ENCODE peak calls at places on chromosome 22, in six cellular contexts. G is PC-3, L is SK-N-SH, S is GM23248, E is HCT116, B is GM23338. H is an unnamed sample. For H3K4me1, the result is how much of the 10 kb centered on the place peaks cover.

GRCh38 chr22:30290679-30291333 is 1.5 kb upstream of the CASTOR1 start:
- DNase-seq in G (peak), L (peak), S (peak), E (no peak), B (peak), H (peak)

GRCh38 chr22:42959472-42960145 is 55.3 kb downstream of the PACSIN2 start:
- DNase-seq in G (no peak), L (peak), S (peak), E (no peak), B (peak), H (peak)

GRCh38 chr22:41688365-41689211 is at the start of gene SNU13:
- DNase-seq in G (peak), L (peak), S (peak), E (peak), B (peak), H (peak)

GRCh38 chr22:29311468-29312217 is 3.9 kb downstream of the RASL10A start:
- DNase-seq in G (no peak), L (peak), S (peak), E (no peak), B (no peak), H (no peak)

GRCh38 chr22:49331223-49331815 is 496.4 kb downstream of the BRD1 start:
- DNase-seq in G (no peak), L (no peak), S (no peak), E (no peak), B (no peak), H (no peak)

GRCh38 chr22:39959640-39960447 is at the start of gene TMA7B:
- DNase-seq in G (peak), L (peak), S (peak), E (no peak), B (peak), H (peak)

GRCh38 chr22:39135092-39135896 is 17.2 kb downstream of the CBX7 start:
- DNase-seq in G (peak), L (peak), S (peak), E (peak), B (peak), H (peak)

GRCh38 chr22:41367680-41368542 is 13.8 kb upstream of the TEF start:
- DNase-seq in G (no peak), L (no peak), S (peak), E (no peak), B (peak), H (peak)

GRCh38 chr22:18954333-18954732 is 18.2 kb upstream of the PRODH start:
- DNase-seq in G (peak), L (peak), S (peak), E (no peak), B (peak), H (peak)

GRCh38 chr22:47929073-47929472 is 1166.6 kb downstream of the TBC1D22A start:
- DNase-seq in G (no peak), L (no peak), S (no peak), E (no peak), B (no peak), H (no peak)

GRCh38 chr22:30507670-30508069 is 2.2 kb upstream of the SEC14L4 start:
- DNase-seq in G (no peak), L (no peak), S (no peak), E (no peak), B (no peak), H (no peak)

GRCh38 chr22:35611200-35611890 is 5.8 kb downstream of the MB start:
- DNase-seq in G (no peak), L (no peak), S (no peak), E (no peak), B (no peak), H (no peak)

GRCh38 chr22:41408665-41409064 is 26.9 kb downstream of the TEF start:
- DNase-seq in G (no peak), L (no peak), S (no peak), E (no peak), B (no peak), H (no peak)

GRCh38 chr22:37072673-37073072 is 21.1 kb downstream of the KCTD17 start:
- DNase-seq in G (no peak), L (no peak), S (no peak), E (no peak), B (no peak), H (no peak)

GRCh38 chr22:41286639-41287091 is 678 bp upstream of the RANGAP1 start:
- DNase-seq in G (no peak), L (peak), S (peak), E (no peak), B (no peak), H (peak)

GRCh38 chr22:31346733-31347250 is 646 bp upstream of the PATZ1 start:
- DNase-seq in G (peak), L (peak), S (peak), E (no peak), B (peak), H (peak)

GRCh38 chr22:31951201-31952093 is 7.1 kb downstream of the YWHAH start:
- DNase-seq in G (peak), L (no peak), S (peak), E (no peak), B (no peak), H (no peak)

GRCh38 chr22:42719133-42719532 is 1.5 kb downstream of the A4GALT start:
- DNase-seq in G (no peak), L (no peak), S (peak), E (no peak), B (peak), H (no peak)

GRCh38 chr22:46622081-46622521 is 1.9 kb downstream of the GRAMD4 start:
- DNase-seq in G (no peak), L (peak), S (no peak), E (no peak), B (no peak), H (no peak)

GRCh38 chr22:25875461-25875860 is 133.5 kb downstream of the MYO18B start:
- DNase-seq in G (no peak), L (no peak), S (no peak), E (no peak), B (no peak), H (no peak)

GRCh38 chr22:45997077-45997774 is 20.3 kb upstream of the WNT7B start:
- DNase-seq in G (peak), L (no peak), S (peak), E (no peak), B (peak), H (peak)

GRCh38 chr22:39243443-39244072 is 1.2 kb downstream of the PDGFB start:
- DNase-seq in G (peak), L (no peak), S (no peak), E (no peak), B (peak), H (peak)

GRCh38 chr22:44678245-44678979 is 23.6 kb upstream of the PRR5 start:
- DNase-seq in G (no peak), L (no peak), S (no peak), E (no peak), B (no peak), H (no peak)

GRCh38 chr22:25282671-25283561 is 63.5 kb downstream of the CRYBB2 start:
- DNase-seq in G (no peak), L (peak), S (no peak), E (no peak), B (peak), H (peak)

GRCh38 chr22:37630839-37631435 is 8.5 kb upstream of the SH3BP1 start:
- DNase-seq in G (no peak), L (no peak), S (no peak), E (no peak), B (no peak), H (peak)

GRCh38 chr22:39291501-39291900 is 27.9 kb downstream of the RPL3 start:
- DNase-seq in G (no peak), L (no peak), S (no peak), E (no peak), B (no peak), H (no peak)

GRCh38 chr22:50734986-50735738 is 2.8 kb upstream of the ACR start:
- DNase-seq in G (no peak), L (no peak), S (no peak), E (no peak), B (no peak), H (no peak)

GRCh38 chr22:25833091-25833490 is 91.1 kb downstream of the MYO18B start:
- DNase-seq in G (no peak), L (no peak), S (no peak), E (no peak), B (no peak), H (no peak)

GRCh38 chr22:29765905-29766631 is 739 bp downstream of the ZMAT5 start:
- DNase-seq in G (no peak), L (peak), S (peak), E (no peak), B (no peak), H (peak)

GRCh38 chr22:49929553-49929979 is 11.1 kb downstream of the CRELD2 start:
- DNase-seq in G (peak), L (peak), S (peak), E (no peak), B (peak), H (peak)

GRCh38 chr22:30906946-30907345 is 61.6 kb downstream of the MORC2 start:
- DNase-seq in G (no peak), L (no peak), S (no peak), E (no peak), B (no peak), H (no peak)

GRCh38 chr22:24494182-24494534 is 974 bp upstream of the UPB1 start:
- DNase-seq in G (no peak), L (no peak), S (no peak), E (no peak), B (no peak), H (no peak)

GRCh38 chr22:25563757-25564319 is 637 bp upstream of the GRK3 start:
- DNase-seq in G (no peak), L (no peak), S (no peak), E (no peak), B (peak), H (peak)

GRCh38 chr22:44888491-44888941 is 121.3 kb downstream of the PHF21B start:
- DNase-seq in G (no peak), L (no peak), S (no peak), E (no peak), B (peak), H (no peak)

GRCh38 chr22:49768961-49769690 is 58.5 kb downstream of the BRD1 start:
- DNase-seq in G (no peak), L (peak), S (no peak), E (no peak), B (no peak), H (no peak)

GRCh38 chr22:17954200-17954859 is 70.0 kb downstream of the MICAL3 start:
- DNase-seq in G (no peak), L (no peak), S (no peak), E (no peak), B (no peak), H (no peak)

GRCh38 chr22:30224161-30224857 is 22.2 kb downstream of the LIF start:
- DNase-seq in G (peak), L (no peak), S (peak), E (peak), B (no peak), H (peak)

DNA sequence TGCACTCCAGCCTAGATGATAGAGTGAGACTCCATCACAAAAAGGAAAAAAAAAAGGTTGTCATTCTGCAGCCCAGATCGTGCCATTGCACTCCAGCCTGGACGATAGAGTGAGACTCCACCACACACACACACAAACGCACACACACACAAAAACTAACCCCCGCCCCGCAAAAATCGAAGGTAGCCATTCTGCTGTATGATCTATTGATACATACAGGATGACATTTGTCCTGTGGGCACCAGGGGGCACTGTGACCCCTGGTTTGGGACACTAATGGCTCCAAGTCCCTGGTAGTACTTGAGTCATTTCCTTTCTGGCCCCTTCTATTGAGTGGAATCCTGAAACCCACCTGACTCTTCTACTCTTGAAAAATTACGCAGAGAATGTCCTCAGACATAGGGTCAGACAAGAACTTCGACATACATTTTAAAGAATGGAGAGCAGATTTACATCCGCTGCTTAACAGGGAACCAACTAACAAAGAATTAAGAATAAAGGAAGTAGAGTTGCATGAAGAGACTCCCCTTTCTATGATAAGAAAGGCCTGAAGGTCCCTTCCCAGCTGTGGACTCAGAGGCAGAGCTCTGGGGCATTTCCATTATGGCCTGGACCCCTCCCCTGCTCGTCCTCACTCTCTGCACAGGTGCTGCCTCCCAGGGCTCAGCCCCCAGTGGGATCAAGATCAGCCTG is 35.0 kb upstream of the PRAME start:
- DNase-seq in G (peak), L (peak), S (peak), E (peak), B (peak), H (peak)
- TF ChIP-seq EZH2phosphoT487 in G (no peak), L (no peak), S (no peak), E (no peak), B (no peak), H (no peak)

GRCh38 chr22:27642104-27642800 is 159.3 kb downstream of the MN1 start:
- DNase-seq in G (no peak), L (peak), S (no peak), E (no peak), B (no peak), H (no peak)
- H3K4me1 ChIP-seq in G (under half), L (under half), S (under half), E (under half), B (under half), H (under half)

GRCh38 chr22:33076368-33076767 is 18.2 kb upstream of the SYN3 start:
- DNase-seq in G (no peak), L (no peak), S (peak), E (no peak), B (peak), H (peak)
- TF ChIP-seq EZH2phosphoT487 in G (no peak), L (no peak), S (no peak), E (no peak), B (no peak), H (no peak)

GRCh38 chr22:20268350-20269012 is 363 bp upstream of the RTN4R start:
- DNase-seq in G (peak), L (peak), S (peak), E (peak), B (peak), H (peak)

GRCh38 chr22:20273720-20274119 is 5.6 kb upstream of the RTN4R start:
- DNase-seq in G (no peak), L (no peak), S (no peak), E (no peak), B (no peak), H (no peak)

GRCh38 chr22:20272174-20272573 is 4.1 kb upstream of the RTN4R start:
- DNase-seq in G (no peak), L (no peak), S (no peak), E (no peak), B (no peak), H (no peak)

GRCh38 chr22:20272700-20273099 is 4.6 kb upstream of the RTN4R start:
- DNase-seq in G (no peak), L (no peak), S (no peak), E (no peak), B (no peak), H (no peak)

DNA sequence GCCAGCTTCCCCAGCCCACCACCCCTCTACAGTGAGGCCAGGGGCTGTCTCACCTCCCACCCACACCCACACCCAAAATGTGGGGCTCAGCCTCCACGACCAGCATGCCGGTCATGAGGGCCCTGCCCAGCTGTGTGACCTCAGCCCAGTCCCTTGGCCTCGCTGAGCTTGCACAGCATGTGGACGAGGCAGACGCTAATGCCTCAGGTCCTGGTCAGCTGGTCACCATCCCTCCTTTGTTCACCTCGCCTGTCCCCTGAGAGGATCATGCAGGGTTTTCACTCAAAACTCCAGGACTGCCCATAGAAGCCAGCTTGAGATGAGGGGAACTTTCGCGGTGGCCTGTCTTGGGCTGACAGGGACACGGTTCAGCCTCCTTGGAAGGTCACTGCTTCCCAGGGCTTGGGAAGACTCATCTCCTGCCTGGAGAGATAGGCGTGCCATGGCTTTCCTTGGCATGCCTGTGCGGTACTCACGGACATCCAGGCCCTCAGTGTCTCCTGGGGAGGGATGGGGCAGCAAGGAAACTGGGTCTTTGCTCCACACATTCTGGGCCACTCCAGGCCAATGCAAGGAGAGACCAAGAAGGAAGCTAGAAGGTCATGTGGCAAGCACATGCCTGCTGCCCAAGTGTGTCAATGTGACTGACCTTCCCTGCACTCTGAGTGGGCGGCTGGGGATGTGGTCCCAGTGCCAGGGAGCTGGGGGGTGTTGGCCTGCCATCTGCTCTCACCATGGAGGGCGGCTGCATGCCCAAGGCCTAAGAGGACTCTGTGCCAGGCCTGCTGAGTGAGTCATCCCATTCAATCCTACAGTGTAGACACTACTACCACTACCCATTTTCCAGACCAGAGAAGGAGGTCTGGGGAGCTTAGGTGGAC is 3.2 kb upstream of the RTN4R start:
- DNase-seq in G (no peak), L (no peak), S (no peak), E (no peak), B (no peak), H (no peak)
- H3K4me1 ChIP-seq in G (under half), L (under half), S (under half), E (under half), B (under half), H (under half)